ENCODE peak calls at places on chromosome 1, in four cellular contexts. D is K562, G is GM12878, K is HepG2. X is an unnamed sample.

GRCh38 chr1:209869242-209870149 is 41.7 kb downstream of the UTP25 start:
- DNase-seq in G (no peak), K (no peak), D (no peak), X (no peak)

GRCh38 chr1:27307851-27308598 is 13.9 kb upstream of the TMEM222 start:
- DNase-seq in K (no peak), G (no peak), D (no peak), X (no peak)

GRCh38 chr1:15153842-15154479 is 414 bp downstream of the TMEM51 start:
- DNase-seq in G (no peak), D (peak; percentile 81), K (no peak), X (peak; percentile 85)

GRCh38 chr1:218557731-218558130 is 212.6 kb downstream of the TGFB2 start:
- DNase-seq in G (no peak), D (no peak), K (no peak), X (no peak)

GRCh38 chr1:234779160-234779538 is 169.2 kb upstream of the IRF2BP2 start:
- DNase-seq in G (no peak), K (no peak), D (peak; percentile 29), X (no peak)

GRCh38 chr1:228902781-228903572 is 167.7 kb downstream of the RHOU start:
- DNase-seq in D (no peak), G (no peak), K (peak; percentile 91), X (no peak)

GRCh38 chr1:203271962-203272632 is 33.2 kb upstream of the BTG2 start:
- DNase-seq in K (no peak), D (no peak), G (no peak), X (no peak)

GRCh38 chr1:69321311-69321710 is 246.4 kb upstream of the LRRC7 start:
- DNase-seq in D (no peak), K (no peak), G (no peak), X (no peak)

GRCh38 chr1:28602536-28603439 is 10.7 kb downstream of the RAB42 start:
- DNase-seq in G (no peak), D (peak; percentile 68), K (peak; percentile 81), X (peak; percentile 57)

GRCh38 chr1:244074559-244075171 is 23.6 kb downstream of the ZBTB18 start:
- DNase-seq in G (no peak), K (no peak), D (no peak), X (no peak)

GRCh38 chr1:6157528-6158174 is 22.5 kb downstream of the CHD5 start:
- DNase-seq in K (peak; percentile 89), D (peak; percentile 58), G (no peak), X (no peak)

GRCh38 chr1:67431156-67431765 is 1.1 kb upstream of the SERBP1 start:
- DNase-seq in K (no peak), G (no peak), D (no peak), X (no peak)

GRCh38 chr1:37556712-37557196 is at the start of gene DNALI1:
- DNase-seq in D (peak; percentile 97), G (no peak), K (peak; percentile 44), X (peak; percentile 96)

GRCh38 chr1:171628225-171628624 is 6.2 kb downstream of the MYOCOS start:
- DNase-seq in G (no peak), D (no peak), K (no peak), X (no peak)

GRCh38 chr1:98119793-98120192 is 199.0 kb upstream of the DPYD start:
- DNase-seq in G (no peak), K (no peak), D (no peak), X (peak; percentile 12)

GRCh38 chr1:224707849-224708725 is 92.0 kb downstream of the CNIH3 start:
- DNase-seq in G (no peak), K (no peak), D (no peak), X (no peak)

GRCh38 chr1:227934476-227935313 is 13.0 kb downstream of the WNT9A start:
- DNase-seq in G (no peak), K (peak; percentile 27), D (peak; percentile 50), X (no peak)

DNA sequence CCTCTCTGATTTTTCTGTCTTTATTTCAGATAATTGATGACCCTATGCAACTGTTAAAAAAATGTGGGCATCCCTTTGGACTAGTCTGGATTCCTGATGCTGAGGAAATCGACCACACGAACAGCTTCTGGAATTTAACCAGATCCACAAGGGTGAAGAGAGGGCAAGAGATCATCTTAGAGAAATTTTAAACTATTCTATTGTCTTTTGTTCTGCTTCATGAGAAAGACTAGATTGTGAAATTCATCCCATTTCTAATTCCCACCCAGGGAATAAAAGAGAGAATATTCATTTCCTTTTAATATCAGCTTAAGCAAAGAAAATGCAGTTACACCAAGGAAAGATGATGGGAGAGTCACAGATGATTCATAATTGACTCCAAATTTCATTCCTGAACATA is 71.8 kb downstream of the DUSP10 start:
- DNase-seq in G (no peak), K (no peak), D (no peak), X (no peak)
- TF ChIP-seq ATF3 in G (no peak), K (no peak), D (no peak), X (no peak)

GRCh38 chr1:101264699-101265098 is 27.9 kb downstream of the S1PR1 start:
- DNase-seq in D (no peak), G (no peak), K (no peak), X (no peak)
- TF ChIP-seq ESRRA in D (peak; percentile 28), G (no peak), K (no peak), X (no peak)

GRCh38 chr1:47678464-47678980 is 240.7 kb downstream of the FOXD2 start:
- DNase-seq in D (no peak), G (no peak), K (no peak), X (no peak)

GRCh38 chr1:47680815-47681475 is 243.1 kb downstream of the FOXD2 start:
- DNase-seq in D (no peak), G (no peak), K (no peak), X (no peak)

GRCh38 chr1:47679301-47679751 is 241.5 kb downstream of the FOXD2 start:
- DNase-seq in K (no peak), G (no peak), D (no peak), X (no peak)

GRCh38 chr1:47681735-47682134 is 243.9 kb downstream of the FOXD2 start:
- DNase-seq in K (no peak), D (no peak), G (no peak), X (no peak)

DNA sequence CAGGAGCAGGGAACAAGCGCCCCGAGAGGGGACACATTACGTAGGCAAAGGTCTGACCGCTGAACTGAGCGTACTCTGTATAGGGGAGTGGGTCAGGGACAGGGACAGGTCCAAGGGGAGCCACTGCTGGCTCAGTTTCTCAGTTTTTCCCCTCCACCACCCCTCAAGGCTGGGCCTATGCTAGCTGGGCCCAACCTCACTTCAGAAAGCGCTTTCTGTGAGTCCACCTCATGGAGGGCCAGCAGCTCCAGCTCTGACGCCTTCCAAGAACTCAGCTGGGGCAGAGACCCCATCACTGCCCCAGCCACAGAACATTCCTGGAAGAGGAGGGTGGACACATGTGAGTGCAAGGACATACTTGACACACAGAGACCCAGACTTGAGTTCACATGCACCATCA is 242.0 kb downstream of the FOXD2 start:
- DNase-seq in D (no peak), K (no peak), G (no peak), X (no peak)
- TF ChIP-seq ATF3 in D (no peak), K (no peak), G (no peak), X (no peak)

DNA sequence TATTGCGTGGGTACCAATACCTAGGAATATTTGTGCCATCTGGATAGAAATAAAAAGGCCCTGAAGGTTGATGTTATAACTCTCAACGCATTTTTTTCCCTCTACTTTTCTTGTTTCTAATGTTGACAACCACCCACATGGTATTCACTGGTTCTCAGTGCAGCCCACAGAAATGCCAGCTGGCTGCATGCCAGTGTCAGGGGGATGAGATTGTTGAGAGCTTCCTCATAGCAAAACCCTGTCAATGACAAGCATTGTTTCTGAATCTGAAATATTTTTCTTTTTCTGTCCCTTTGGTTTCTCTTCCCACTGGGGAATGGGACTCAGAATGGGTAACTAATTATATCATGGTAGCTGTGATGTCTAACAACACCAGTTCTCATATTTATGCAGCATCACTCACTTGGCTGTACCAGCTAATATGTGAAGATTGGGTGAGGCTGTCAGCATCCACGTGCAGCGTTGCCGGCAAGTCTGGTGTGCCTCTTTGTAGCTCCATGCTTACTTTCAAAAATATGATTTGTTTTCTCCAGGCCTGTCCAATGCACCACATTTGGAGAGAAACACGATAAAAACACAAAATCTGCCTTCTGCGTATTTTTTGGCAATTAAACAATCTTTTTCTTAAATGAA is 284.6 kb downstream of the PTBP2 start:
- DNase-seq in D (no peak), G (peak; percentile 12), K (no peak), X (no peak)
- TF ChIP-seq ESRRA in D (no peak), G (no peak), K (no peak), X (no peak)

DNA sequence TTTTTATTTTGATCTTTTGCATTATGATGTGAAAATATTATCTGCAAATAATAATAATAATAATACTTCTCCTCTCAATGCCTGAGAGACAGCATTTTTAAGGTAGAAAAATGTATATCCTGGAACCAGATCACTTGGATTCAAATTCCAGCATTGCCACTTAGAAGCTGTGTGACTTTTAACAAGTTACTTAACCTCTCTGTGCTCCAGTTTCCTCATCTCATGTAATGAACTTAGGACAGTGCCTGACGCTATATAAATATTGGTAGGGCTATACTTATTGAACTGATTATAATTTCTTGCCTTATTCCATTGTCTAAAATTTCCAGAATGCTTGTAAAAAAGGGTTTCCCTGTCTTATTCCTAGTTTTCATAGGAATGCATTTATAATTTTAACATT is 137.2 kb downstream of the IGSF21 start:
- DNase-seq in K (no peak), G (no peak), D (no peak), X (no peak)
- TF ChIP-seq ATF3 in K (no peak), G (no peak), D (no peak), X (no peak)